ENCODE peak calls at places on chromosomes 2 and 18, in eight cellular contexts. A is GM20000; G is stimulated activated CD4-positive, alpha-beta T cell treated with anti-CD3 and anti-CD28 coated beads, Interleukin-1b, Interleukin-23, amount 100 ng/mL, for 24 hours; W is stomach; Y is prostate gland; Q is astrocyte of the spinal cord; B is dermis blood vessel endothelial cell; H is GDM1. U is an unnamed sample.

GRCh38 chr2:88637464-88637863 is 10.2 kb upstream of the EIF2AK3 start:
- DNase-seq in A (no peak), G (no peak), W (no peak), Y (no peak), Q (no peak), B (no peak), H (no peak), U (no peak)

GRCh38 chr2:148096012-148096411 is 75.1 kb downstream of the MBD5 start:
- DNase-seq in A (no peak), G (no peak), W (no peak), Y (no peak), Q (peak), B (peak), H (no peak), U (no peak)

GRCh38 chr18:55310044-55310676 is 277.8 kb downstream of the TCF4 start:
- DNase-seq in A (no peak), G (no peak), W (no peak), Y (no peak), Q (no peak), B (no peak), H (no peak), U (no peak)

GRCh38 chr2:98463988-98464771 is 19.5 kb downstream of the INPP4A start:
- DNase-seq in A (no peak), G (no peak), W (peak), Y (no peak), Q (no peak), B (no peak), H (peak), U (no peak)

GRCh38 chr2:164840930-164841718 is 499 bp downstream of the COBLL1 start:
- DNase-seq in A (peak), G (no peak), W (peak), Y (peak), Q (peak), B (peak), H (peak), U (peak)

GRCh38 chr2:139162456-139162855 is 382.3 kb upstream of the NXPH2 start:
- DNase-seq in A (no peak), G (no peak), W (no peak), Y (no peak), Q (no peak), B (no peak), H (no peak), U (no peak)

GRCh38 chr2:240999001-240999791 is 778 bp downstream of the SNED1 start:
- DNase-seq in A (no peak), G (no peak), W (peak), Y (peak), Q (no peak), B (peak), H (no peak), U (no peak)

GRCh38 chr2:168212866-168213265 is 34.5 kb downstream of the STK39 start:
- DNase-seq in A (no peak), G (no peak), W (no peak), Y (no peak), Q (no peak), B (peak), H (no peak), U (no peak)

U was measured in NCI-H1092 treated with DMSO at 0.1 percent for 48 hours.